ENCODE peak calls at places on chromosomes 3 and 15, in eight cellular contexts. J, T, Y, X, E, S, U and N are unnamed samples.

GRCh38 chr15:85551221-85551832 is 170.9 kb downstream of the AKAP13 start:
- DNase-seq in J (no peak), T (no peak), Y (peak; percentile 87), X (peak; percentile 14), E (no peak), S (no peak), U (no peak), N (no peak)

GRCh38 chr15:55799287-55800212 is 56.6 kb upstream of the PRTG start:
- DNase-seq in J (peak; percentile 50), T (peak; percentile 60), Y (peak; percentile 59), X (peak; percentile 64), E (peak; percentile 24), S (peak; percentile 11), U (peak; percentile 15), N (peak; percentile 40)

GRCh38 chr3:25143356-25143704 is 284.7 kb upstream of the RARB start:
- DNase-seq in J (no peak), T (peak; percentile 7), Y (no peak), X (no peak), E (peak; percentile 47), S (no peak), U (no peak), N (no peak)

GRCh38 chr15:74584779-74585178 is 30.9 kb upstream of the CLK3 start:
- DNase-seq in J (no peak), T (no peak), Y (no peak), X (no peak), E (no peak), S (no peak), U (no peak), N (no peak)

GRCh38 chr15:73388256-73388781 is 19.6 kb upstream of the HCN4 start:
- DNase-seq in J (no peak), T (peak; percentile 96), Y (peak; percentile 78), X (peak; percentile 49), E (peak; percentile 88), S (peak; percentile 61), U (no peak), N (no peak)

GRCh38 chr3:151491525-151491924 is 30.7 kb upstream of the IGSF10 start:
- DNase-seq in J (no peak), T (no peak), Y (no peak), X (peak; percentile 16), E (no peak), S (no peak), U (no peak), N (no peak)

GRCh38 chr3:37703633-37704032 is 158.0 kb upstream of the CTDSPL start:
- DNase-seq in J (no peak), T (peak; percentile 60), Y (peak; percentile 82), X (peak; percentile 22), E (peak; percentile 81), S (no peak), U (no peak), N (no peak)

GRCh38 chr3:163626753-163627152 is 1451.5 kb downstream of the SI start:
- DNase-seq in J (no peak), T (no peak), Y (no peak), X (no peak), E (no peak), S (no peak), U (no peak), N (no peak)

GRCh38 chr3:186088335-186088734 is 20.6 kb downstream of the ETV5 start:
- DNase-seq in J (no peak), T (no peak), Y (no peak), X (no peak), E (no peak), S (no peak), U (no peak), N (no peak)

GRCh38 chr3:194205675-194206133 is 69.8 kb downstream of the HES1 start:
- DNase-seq in J (no peak), T (no peak), Y (peak; percentile 22), X (no peak), E (peak; percentile 30), S (no peak), U (peak; percentile 82), N (peak; percentile 12)

GRCh38 chr15:65468229-65468628 is 45.5 kb upstream of the IGDCC4 start:
- DNase-seq in J (no peak), T (no peak), Y (no peak), X (no peak), E (no peak), S (no peak), U (no peak), N (no peak)

GRCh38 chr15:30001592-30001991 is 81.2 kb upstream of the GOLGA8J start:
- DNase-seq in J (no peak), T (no peak), Y (no peak), X (no peak), E (no peak), S (no peak), U (no peak), N (no peak)

GRCh38 chr3:172084871-172085556 is 45.6 kb downstream of the FNDC3B start:
- DNase-seq in J (no peak), T (no peak), Y (peak; percentile 82), X (no peak), E (no peak), S (no peak), U (no peak), N (no peak)

GRCh38 chr15:86624261-86625036 is 544.8 kb downstream of the AGBL1 start:
- DNase-seq in J (peak; percentile 76), T (peak; percentile 96), Y (peak; percentile 50), X (peak; percentile 85), E (peak; percentile 92), S (peak; percentile 70), U (peak; percentile 84), N (peak; percentile 23)

GRCh38 chr3:99700637-99701268 is 62.4 kb downstream of the COL8A1 start:
- DNase-seq in J (no peak), T (peak; percentile 28), Y (peak; percentile 89), X (peak; percentile 54), E (peak; percentile 71), S (no peak), U (no peak), N (no peak)

GRCh38 chr3:127448671-127449070 is 141.9 kb downstream of the TPRA1 start:
- DNase-seq in J (no peak), T (no peak), Y (no peak), X (no peak), E (no peak), S (no peak), U (no peak), N (no peak)

GRCh38 chr3:109234300-109234699 is 82.0 kb downstream of the DPPA2 start:
- DNase-seq in J (no peak), T (no peak), Y (no peak), X (no peak), E (no peak), S (no peak), U (no peak), N (no peak)

GRCh38 chr3:71356272-71356671 is 227.3 kb downstream of the FOXP1 start:
- DNase-seq in J (no peak), T (peak; percentile 80), Y (no peak), X (no peak), E (no peak), S (no peak), U (no peak), N (no peak)

GRCh38 chr3:185781759-185782158 is 43.1 kb downstream of the IGF2BP2 start:
- DNase-seq in J (no peak), T (no peak), Y (peak; percentile 92), X (peak; percentile 86), E (peak; percentile 55), S (peak; percentile 71), U (no peak), N (no peak)

GRCh38 chr3:52397676-52398399 is 47.1 kb downstream of the SEMA3G start:
- DNase-seq in J (no peak), T (peak; percentile 5), Y (no peak), X (no peak), E (no peak), S (no peak), U (no peak), N (no peak)

GRCh38 chr3:162007722-162008121 is 511.1 kb downstream of the OTOL1 start:
- DNase-seq in J (no peak), T (no peak), Y (peak; percentile 8), X (peak; percentile 31), E (no peak), S (no peak), U (no peak), N (no peak)

GRCh38 chr3:13092621-13093339 is 19.6 kb upstream of the IQSEC1 start:
- DNase-seq in J (no peak), T (no peak), Y (no peak), X (no peak), E (no peak), S (no peak), U (no peak), N (no peak)

GRCh38 chr3:172040078-172040975 is 949 bp downstream of the FNDC3B start:
- DNase-seq in J (peak; percentile 77), T (peak; percentile 85), Y (peak; percentile 89), X (peak; percentile 88), E (peak; percentile 51), S (peak; percentile 78), U (peak; percentile 68), N (peak; percentile 41)

GRCh38 chr3:24493951-24494615 is 567 bp downstream of the THRB start:
- DNase-seq in J (peak; percentile 72), T (peak; percentile 70), Y (peak; percentile 47), X (peak; percentile 44), E (no peak), S (no peak), U (no peak), N (no peak)

GRCh38 chr3:189787622-189788021 is 156.4 kb downstream of the TP63 start:
- DNase-seq in J (no peak), T (peak; percentile 37), Y (peak; percentile 20), X (no peak), E (peak; percentile 60), S (no peak), U (no peak), N (no peak)

GRCh38 chr3:24359102-24359501 is 135.5 kb downstream of the THRB start:
- DNase-seq in J (no peak), T (no peak), Y (no peak), X (no peak), E (no peak), S (no peak), U (no peak), N (no peak)

GRCh38 chr15:84600331-84600686 is 500 bp upstream of the ZSCAN2 start:
- DNase-seq in J (peak; percentile 94), T (peak; percentile 87), Y (peak; percentile 93), X (peak; percentile 86), E (peak; percentile 83), S (peak; percentile 89), U (peak; percentile 76), N (peak; percentile 56)

GRCh38 chr3:170553788-170554620 is 31.9 kb downstream of the SLC7A14 start:
- DNase-seq in J (no peak), T (no peak), Y (peak; percentile 11), X (peak; percentile 25), E (no peak), S (no peak), U (no peak), N (no peak)

GRCh38 chr3:141328286-141329166 is 39.8 kb upstream of the ZBTB38 start:
- DNase-seq in J (no peak), T (no peak), Y (no peak), X (no peak), E (no peak), S (no peak), U (no peak), N (no peak)

GRCh38 chr3:43034200-43034599 is 55.1 kb downstream of the GASK1A start:
- DNase-seq in J (no peak), T (no peak), Y (no peak), X (no peak), E (no peak), S (no peak), U (no peak), N (no peak)

GRCh38 chr3:30073622-30074021 is 532.8 kb upstream of the TGFBR2 start:
- DNase-seq in J (peak; percentile 56), T (peak; percentile 2), Y (peak; percentile 21), X (peak; percentile 33), E (peak; percentile 71), S (no peak), U (no peak), N (peak; percentile 42)

GRCh38 chr15:64193971-64194370 is 31.1 kb upstream of the PPIB start:
- DNase-seq in J (no peak), T (no peak), Y (no peak), X (no peak), E (no peak), S (no peak), U (no peak), N (no peak)